ENCODE peak calls at places on chromosomes 5 and 9, in eight cellular contexts. R is activated CD8-positive, alpha-beta T cell treated with anti-CD3 and anti-CD28 coated beads for 36 hours; V is cardiac muscle cell; L is MCF 10A; Q is left ventricle myocardium inferior; O is RWPE1; D is HFFc6; K is suprapubic skin. W is an unnamed sample.
A peak's percentile ranks its signal among the peaks of the same experiment; 100 is the strongest.

GRCh38 chr9:22363421-22363887 is 83.2 kb upstream of the DMRTA1 start:
- DNase-seq in R (no peak), V (no peak), L (no peak), Q (no peak), O (no peak), D (no peak), K (no peak), W (no peak)

GRCh38 chr5:179227196-179227577 is 118.1 kb downstream of the ADAMTS2 start:
- DNase-seq in R (no peak), V (no peak), L (no peak), Q (no peak), O (no peak), D (no peak), K (peak; percentile 56), W (no peak)

GRCh38 chr9:7338586-7339281 is 460.8 kb downstream of the DMAC1 start:
- DNase-seq in R (no peak), V (no peak), L (no peak), Q (no peak), O (no peak), D (no peak), K (no peak), W (no peak)

GRCh38 chr5:177040814-177041410 is 18.4 kb downstream of the ZNF346 start:
- DNase-seq in R (no peak), V (no peak), L (peak; percentile 94), Q (no peak), O (no peak), D (peak; percentile 38), K (no peak), W (no peak)

GRCh38 chr5:64632251-64632650 is 58.1 kb upstream of the SHISAL2B start:
- DNase-seq in R (no peak), V (peak; percentile 54), L (peak; percentile 20), Q (no peak), O (no peak), D (no peak), K (no peak), W (no peak)

GRCh38 chr9:81289622-81290021 is 399.7 kb downstream of the TLE1 start:
- DNase-seq in R (no peak), V (no peak), L (no peak), Q (no peak), O (no peak), D (no peak), K (no peak), W (no peak)

GRCh38 chr9:85942913-85943729 is 2.2 kb downstream of the NAA35 start:
- DNase-seq in R (no peak), V (no peak), L (no peak), Q (no peak), O (no peak), D (no peak), K (no peak), W (no peak)

GRCh38 chr9:2824054-2824453 is 19.8 kb downstream of the PUM3 start:
- DNase-seq in R (no peak), V (no peak), L (no peak), Q (no peak), O (no peak), D (no peak), K (no peak), W (no peak)

GRCh38 chr9:77604316-77604715 is 43.8 kb downstream of the GNA14 start:
- DNase-seq in R (no peak), V (no peak), L (no peak), Q (no peak), O (no peak), D (no peak), K (no peak), W (no peak)

GRCh38 chr5:71666321-71666720 is 52.8 kb upstream of the CARTPT start:
- DNase-seq in R (no peak), V (no peak), L (no peak), Q (no peak), O (no peak), D (no peak), K (no peak), W (no peak)

GRCh38 chr5:66410056-66410455 is 186.1 kb upstream of the MAST4 start:
- DNase-seq in R (no peak), V (no peak), L (no peak), Q (no peak), O (no peak), D (no peak), K (no peak), W (no peak)

GRCh38 chr5:89981871-89982773 is 427.4 kb downstream of the CETN3 start:
- DNase-seq in R (no peak), V (no peak), L (no peak), Q (no peak), O (no peak), D (no peak), K (no peak), W (no peak)

GRCh38 chr5:43396762-43397304 is 15.4 kb downstream of the CCL28 start:
- DNase-seq in R (peak; percentile 80), V (no peak), L (peak; percentile 49), Q (peak; percentile 30), O (peak; percentile 67), D (no peak), K (peak; percentile 81), W (no peak)

GRCh38 chr5:43400082-43400481 is 12.1 kb downstream of the CCL28 start:
- DNase-seq in R (no peak), V (no peak), L (peak; percentile 37), Q (no peak), O (no peak), D (peak; percentile 9), K (no peak), W (no peak)

DNA sequence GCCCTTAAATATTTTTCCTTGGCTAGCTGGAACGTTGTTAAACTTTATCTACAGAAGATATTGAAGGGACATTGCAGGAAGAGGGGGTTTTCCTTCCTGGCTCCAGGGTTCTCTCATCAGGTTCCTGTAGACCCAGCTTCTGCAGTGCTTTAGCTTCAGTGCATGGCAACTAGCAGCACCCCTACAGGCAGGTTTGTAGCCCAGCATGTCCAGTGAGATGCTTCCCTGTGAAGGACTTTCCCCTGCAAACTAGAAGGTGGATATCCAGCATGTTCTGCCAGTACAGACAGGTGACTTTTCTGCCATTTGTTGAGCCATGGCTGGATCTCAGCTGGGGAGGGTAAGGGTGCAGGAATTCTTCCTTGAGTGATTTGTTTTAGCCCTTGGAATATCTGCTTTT is 10.4 kb downstream of the CCL28 start:
- DNase-seq in R (no peak), V (no peak), L (peak; percentile 36), Q (no peak), O (no peak), D (peak; percentile 42), K (no peak), W (no peak)
- TF ChIP-seq CTCF in R (no peak), V (peak; percentile 52), L (no peak), Q (no peak), O (no peak), D (peak; percentile 53), K (no peak), W (no peak)

DNA sequence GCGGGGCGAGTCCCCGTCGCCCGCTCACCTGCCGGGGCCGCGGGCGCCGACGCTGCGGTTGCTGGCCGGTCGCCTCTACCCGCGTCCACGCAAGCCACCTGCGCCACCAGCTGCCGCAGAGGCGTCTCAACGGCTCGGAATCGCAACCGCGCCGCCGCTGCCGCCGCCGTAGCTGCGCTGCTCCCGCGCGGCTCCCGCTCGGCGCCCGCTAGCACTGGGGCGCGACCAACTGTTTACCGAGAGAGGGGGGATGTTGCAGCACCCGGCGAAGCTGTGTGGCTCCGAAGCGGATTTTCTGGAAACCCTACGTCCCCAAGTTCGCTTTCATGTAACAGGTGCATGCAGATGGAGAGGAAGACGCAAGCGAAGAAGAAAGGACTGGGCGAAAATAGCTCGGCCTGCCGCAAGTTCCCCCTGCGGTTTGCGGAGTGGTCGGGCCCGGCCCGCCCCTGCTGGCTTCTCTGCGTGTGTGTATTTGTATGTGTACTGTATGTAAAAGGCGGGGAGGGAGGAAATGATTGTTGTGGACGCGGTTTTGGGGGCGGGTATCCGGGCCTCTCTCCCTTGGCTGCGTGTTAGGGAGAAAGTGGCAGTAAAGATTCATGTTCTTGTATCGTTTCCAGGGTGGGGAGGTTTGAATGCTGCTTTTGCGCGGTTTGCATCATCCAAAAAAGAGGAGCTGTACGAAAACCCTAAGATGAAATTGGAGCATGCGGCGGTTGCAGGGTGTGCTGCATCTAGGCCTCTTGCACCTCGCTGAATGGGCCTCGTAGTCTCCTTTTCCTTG is at the start of gene PSIP1:
- DNase-seq in R (peak; percentile 93), V (peak; percentile 88), L (peak; percentile 83), Q (peak; percentile 77), O (peak; percentile 84), D (peak; percentile 70), K (peak; percentile 85), W (peak; percentile 83)
- TF ChIP-seq CTCF in R (no peak), V (no peak), L (no peak), Q (peak; percentile 35), O (no peak), D (peak; percentile 60), K (no peak), W (no peak)

DNA sequence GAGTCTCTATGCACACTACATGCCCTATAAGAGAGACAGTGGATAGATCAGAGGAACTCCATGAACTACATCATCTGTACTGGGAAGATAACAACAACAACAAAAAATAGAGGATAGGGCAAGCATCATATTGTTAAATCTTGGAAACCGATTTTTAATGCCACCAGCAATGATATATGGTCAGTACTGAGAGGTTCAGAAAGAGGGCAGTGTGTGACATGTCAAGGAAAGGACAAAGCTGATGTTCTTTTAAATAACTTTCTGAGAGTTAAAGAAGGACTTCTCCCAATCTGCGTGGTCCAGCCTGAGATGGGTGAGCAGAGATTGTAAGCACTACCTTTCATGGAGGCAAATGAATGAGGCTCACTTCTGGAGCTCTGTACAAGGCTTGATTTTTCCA is 62.0 kb upstream of the PHF24 start:
- DNase-seq in R (no peak), V (peak; percentile 18), L (peak; percentile 4), Q (no peak), O (no peak), D (no peak), K (no peak), W (no peak)
- TF ChIP-seq CTCF in R (no peak), V (peak; percentile 24), L (peak; percentile 9), Q (peak; percentile 39), O (no peak), D (peak; percentile 54), K (no peak), W (no peak)

GRCh38 chr9:69835412-69836080 is 14.9 kb downstream of the CFAP95 start:
- DNase-seq in R (no peak), V (no peak), L (no peak), Q (no peak), O (no peak), D (no peak), K (no peak), W (no peak)

GRCh38 chr9:69834591-69835184 is 14.1 kb downstream of the CFAP95 start:
- DNase-seq in R (no peak), V (no peak), L (no peak), Q (no peak), O (no peak), D (no peak), K (no peak), W (no peak)

GRCh38 chr9:69831621-69832020 is 11.0 kb downstream of the CFAP95 start:
- DNase-seq in R (no peak), V (no peak), L (no peak), Q (no peak), O (no peak), D (no peak), K (no peak), W (no peak)

GRCh38 chr9:69829484-69829883 is 8.9 kb downstream of the CFAP95 start:
- DNase-seq in R (peak; percentile 21), V (no peak), L (no peak), Q (no peak), O (no peak), D (no peak), K (no peak), W (no peak)

DNA sequence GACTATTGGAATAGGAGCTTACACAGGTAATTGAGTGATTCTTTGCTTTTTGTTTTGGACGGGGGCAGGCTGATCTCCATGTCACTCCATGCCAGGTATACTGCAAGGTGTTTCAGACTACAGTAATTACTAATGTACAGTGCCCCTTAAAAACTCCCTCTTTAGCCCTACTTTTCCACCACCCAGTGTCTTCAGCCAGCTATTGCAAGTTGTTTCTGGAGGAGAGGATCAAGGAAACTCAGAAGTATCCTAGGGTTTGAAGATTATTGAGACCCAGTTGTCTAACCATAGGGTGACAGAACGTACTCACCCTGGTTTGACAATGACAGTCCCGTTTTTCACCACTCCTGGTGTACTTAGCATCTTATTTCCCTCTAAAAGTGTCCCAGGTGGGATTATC is 13.4 kb downstream of the CFAP95 start:
- DNase-seq in R (no peak), V (no peak), L (no peak), Q (no peak), O (no peak), D (no peak), K (no peak), W (no peak)
- TF ChIP-seq CTCF in R (no peak), V (no peak), L (no peak), Q (no peak), O (no peak), D (no peak), K (no peak), W (no peak)

W was measured in nephron progenitor cell.